ENCODE peak calls at places on chromosomes 2 and 18, in seven cellular contexts. Z is HCT116, J is GM23338, L is endothelial cell of umbilical vein, V is GM12878, R is HepG2, G is K562. K is an unnamed sample.

GRCh38 chr2:169734172-169734847 is 678 bp downstream of the KLHL23 start:
- DNase-seq in R (no peak), J (peak; percentile 75), V (no peak), G (peak; percentile 70), L (peak; percentile 36), Z (no peak), K (no peak)

GRCh38 chr2:52810460-52810859 is 957.1 kb upstream of the CHAC2 start:
- DNase-seq in L (peak; percentile 35), R (no peak), J (peak; percentile 55), Z (peak; percentile 32), G (no peak), V (no peak), K (no peak)

GRCh38 chr18:54958711-54959625 is at the start of gene CCDC68:
- DNase-seq in V (no peak), J (peak; percentile 70), G (peak; percentile 38), L (peak; percentile 18), Z (no peak), R (peak; percentile 50), K (no peak)

GRCh38 chr2:8587920-8588830 is 93.7 kb upstream of the ID2 start:
- DNase-seq in J (no peak), G (no peak), Z (no peak), V (no peak), L (no peak), R (no peak), K (no peak)

GRCh38 chr2:202327887-202328286 is 48.2 kb upstream of the BMPR2 start:
- DNase-seq in G (no peak), L (peak; percentile 42), J (peak; percentile 19), Z (no peak), R (no peak), V (no peak), K (no peak)

GRCh38 chr2:108182489-108182888 is 57.3 kb upstream of the SULT1C3 start:
- DNase-seq in R (peak; percentile 31), L (no peak), Z (peak; percentile 18), V (no peak), J (peak; percentile 91), G (peak; percentile 8), K (no peak)

GRCh38 chr2:124248366-124248765 is 223.3 kb downstream of the CNTNAP5 start:
- DNase-seq in V (no peak), Z (no peak), R (no peak), G (no peak), L (no peak), J (no peak), K (no peak)

GRCh38 chr2:10863837-10864236 is 47.9 kb upstream of the KCNF1 start:
- DNase-seq in L (no peak), G (no peak), V (peak; percentile 75), J (no peak), Z (no peak), R (no peak), K (no peak)

GRCh38 chr18:60070631-60071030 is 170.8 kb downstream of the PMAIP1 start:
- DNase-seq in G (no peak), L (no peak), J (no peak), V (no peak), Z (no peak), R (no peak), K (no peak)

GRCh38 chr2:68739261-68740183 is 4.9 kb downstream of the ARHGAP25 start:
- DNase-seq in Z (no peak), R (no peak), G (no peak), V (no peak), L (no peak), J (no peak), K (no peak)

GRCh38 chr2:10226032-10226724 is 76.5 kb upstream of the HPCAL1 start:
- DNase-seq in G (no peak), V (no peak), J (no peak), L (no peak), R (no peak), Z (no peak), K (no peak)

GRCh38 chr18:42274488-42275137 is 319.6 kb downstream of the PIK3C3 start:
- DNase-seq in Z (no peak), L (no peak), V (no peak), R (peak; percentile 62), J (peak; percentile 55), G (no peak), K (no peak)
- TF ChIP-seq POLR2AphosphoS5 in Z (no peak), L (no peak), V (no peak), R (no peak), J (no peak), G (no peak), K (no peak)

DNA sequence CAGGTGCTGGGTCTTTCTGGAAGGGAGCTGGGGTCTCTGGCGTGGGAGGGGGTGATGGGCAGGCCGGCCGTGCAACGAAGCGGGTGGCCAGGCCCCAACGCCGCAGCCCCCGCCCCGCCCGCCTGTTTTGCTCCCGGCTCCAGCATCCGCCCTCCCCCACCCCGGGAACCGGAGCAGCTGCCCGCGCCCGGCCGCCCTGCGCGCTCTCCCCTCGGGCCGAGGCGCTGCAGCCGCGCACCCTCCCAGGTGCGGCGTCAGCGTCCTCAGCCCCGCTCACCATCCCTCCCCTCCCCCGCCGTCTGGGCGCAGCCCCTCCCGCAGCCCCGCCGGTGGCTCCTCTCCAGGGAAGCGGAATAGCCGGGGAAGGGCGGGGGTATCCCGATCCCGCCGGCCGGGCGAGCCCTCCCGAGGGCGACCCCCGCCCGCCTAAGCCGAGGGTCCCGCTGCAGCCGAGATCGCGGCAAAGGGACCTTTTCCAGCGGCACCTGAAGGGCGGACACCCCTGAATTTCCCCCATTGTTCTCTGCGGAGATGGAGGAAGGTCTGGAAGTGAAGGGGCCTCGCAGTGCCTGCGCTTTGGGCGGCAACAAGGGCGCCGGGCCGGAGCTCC is 510 bp downstream of the KIF1A start:
- DNase-seq in G (no peak), Z (no peak), R (no peak), J (peak; percentile 64), V (no peak), L (no peak), K (no peak)
- TF ChIP-seq EZH2 in G (no peak), Z (no peak), R (no peak), J (no peak), V (no peak), L (peak; percentile 89), K (no peak)

DNA sequence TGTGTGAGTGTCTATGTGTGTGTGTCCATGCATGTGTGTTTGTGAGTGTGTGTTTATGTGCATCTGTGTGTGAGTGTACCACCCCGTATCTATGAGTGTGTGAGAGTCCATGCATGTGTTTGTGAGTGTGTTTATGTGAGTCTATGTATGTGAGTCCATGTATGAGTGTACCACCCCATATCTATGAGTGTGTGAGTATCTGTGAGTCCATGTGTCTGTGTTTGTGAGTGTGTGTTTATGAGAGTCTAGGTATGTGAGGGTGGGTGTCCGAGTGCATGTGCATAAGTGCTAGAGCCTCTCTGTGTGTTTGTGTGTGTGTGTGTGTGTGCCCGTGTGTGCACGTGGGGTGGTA is 86.0 kb upstream of the ATG16L1 start:
- DNase-seq in L (no peak), Z (no peak), G (no peak), V (no peak), J (no peak), R (no peak), K (no peak)
- H3K36me3 ChIP-seq in L (no peaks in the 10 kb centered on the region), Z (no peaks in the 10 kb centered on the region), G (no peaks in the 10 kb centered on the region), V (peaks cover 58% of the 10 kb centered on the region), J (no peaks in the 10 kb centered on the region), R (peaks cover 28% of the 10 kb centered on the region), K (no peaks in the 10 kb centered on the region)

GRCh38 chr2:132605236-132606180 is 64.5 kb downstream of the LYPD1 start:
- DNase-seq in R (no peak), J (peak; percentile 32), Z (no peak), G (no peak), L (no peak), V (no peak), K (no peak)
- TF ChIP-seq POLR2AphosphoS5 in R (no peak), J (no peak), Z (no peak), G (no peak), L (no peak), V (no peak), K (no peak)

GRCh38 chr2:218983263-218983970 is 1.6 kb downstream of the FEV start:
- DNase-seq in J (peak; percentile 38), Z (no peak), V (no peak), L (no peak), R (no peak), G (no peak), K (no peak)

GRCh38 chr2:218983971-218984238 is 1.1 kb downstream of the FEV start:
- DNase-seq in Z (no peak), V (no peak), G (no peak), J (no peak), L (no peak), R (no peak), K (no peak)

GRCh38 chr2:218981390-218982311 is 3.3 kb downstream of the FEV start:
- DNase-seq in L (no peak), V (no peak), Z (no peak), R (no peak), G (no peak), J (peak; percentile 67), K (no peak)

GRCh38 chr2:218980800-218981389 is 4.1 kb downstream of the FEV start:
- DNase-seq in R (no peak), V (no peak), G (no peak), J (peak; percentile 37), Z (no peak), L (no peak), K (no peak)

GRCh38 chr2:218982312-218983262 is 2.4 kb downstream of the FEV start:
- DNase-seq in J (peak; percentile 47), G (no peak), Z (no peak), L (no peak), R (no peak), V (no peak), K (no peak)
- TF ChIP-seq EZH2 in J (peak; percentile 98), G (no peak), Z (no peak), L (peak; percentile 98), R (peak; percentile 97), V (no peak), K (no peak)

GRCh38 chr2:29162204-29162928 is 47.2 kb downstream of the CLIP4 start:
- DNase-seq in G (no peak), R (no peak), V (no peak), Z (no peak), L (no peak), J (no peak), K (no peak)
- H3K36me3 ChIP-seq in G (no peaks in the 10 kb centered on the region), R (no peaks in the 10 kb centered on the region), V (peaks cover 17% of the 10 kb centered on the region), Z (no peaks in the 10 kb centered on the region), L (peaks cover 4% of the 10 kb centered on the region), J (no peaks in the 10 kb centered on the region), K (peaks cover 6% of the 10 kb centered on the region)

DNA sequence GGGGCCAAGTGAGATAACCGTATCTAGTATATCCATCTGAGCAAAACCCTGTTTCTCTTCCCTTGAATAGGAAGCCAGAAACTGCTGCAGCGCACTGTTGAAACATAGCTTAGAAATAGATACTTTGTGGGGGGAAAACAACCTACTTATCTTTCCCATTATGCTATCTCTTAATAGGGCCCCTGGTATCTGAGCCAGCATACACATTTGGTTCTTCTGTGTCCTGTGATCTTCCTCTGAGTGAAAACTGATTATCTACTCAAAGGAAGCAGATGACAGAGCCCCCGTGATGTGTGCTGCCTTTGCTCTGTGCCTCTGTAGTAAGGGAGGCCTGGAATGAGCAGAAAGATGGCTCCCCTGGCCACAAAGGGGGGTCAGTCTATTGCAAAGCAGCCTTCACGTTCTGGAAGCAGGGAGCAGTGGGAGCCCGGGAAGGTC is 149.9 kb downstream of the AGAP1 start:
- DNase-seq in V (no peak), Z (no peak), L (no peak), R (no peak), G (no peak), J (no peak), K (no peak)
- TF ChIP-seq POLR2AphosphoS5 in V (no peak), Z (no peak), L (no peak), R (no peak), G (no peak), J (no peak), K (no peak)